ENCODE peak calls at places on chromosomes 16 and 17, in four cellular contexts. U, R, C and M are unnamed samples.

GRCh38 chr17:16466407-16466806 is 25.6 kb downstream of the LRRC75A start:
- DNase-seq in U (no peak), R (no peak), C (no peak), M (no peak)

GRCh38 chr16:82884320-82884898 is 257.6 kb downstream of the CDH13 start:
- DNase-seq in U (no peak), R (no peak), C (no peak), M (no peak)

GRCh38 chr16:2955779-2956565 is 8.1 kb upstream of the KREMEN2 start:
- DNase-seq in U (no peak), R (no peak), C (no peak), M (no peak)

GRCh38 chr16:88387941-88388627 is 5.3 kb downstream of the ZNF469 start:
- DNase-seq in U (no peak), R (no peak), C (peak; percentile 10), M (no peak)

GRCh38 chr16:24445216-24445615 is 94.2 kb upstream of the RBBP6 start:
- DNase-seq in U (no peak), R (no peak), C (no peak), M (no peak)

GRCh38 chr16:85838876-85839585 is 39.5 kb downstream of the COX4I1 start:
- DNase-seq in U (no peak), R (no peak), C (no peak), M (no peak)

GRCh38 chr17:75561927-75562603 is 25.5 kb upstream of the MYO15B start:
- DNase-seq in U (no peak), R (no peak), C (no peak), M (no peak)

GRCh38 chr16:74740795-74741304 is 33.8 kb downstream of the FA2H start:
- DNase-seq in U (no peak), R (no peak), C (no peak), M (no peak)

GRCh38 chr16:8751481-8752311 is 45.7 kb downstream of the TMEM186 start:
- DNase-seq in U (no peak), R (no peak), C (peak; percentile 13), M (no peak)

GRCh38 chr16:30786115-30786935 is 680 bp downstream of the ZNF629 start:
- DNase-seq in U (no peak), R (no peak), C (peak; percentile 52), M (no peak)

GRCh38 chr17:28937044-28937729 is 14.1 kb downstream of the PHF12 start:
- DNase-seq in U (no peak), R (no peak), C (no peak), M (no peak)

GRCh38 chr17:68290955-68291835 is at the start of the genes ARSG and SLC16A6:
- DNase-seq in U (no peak), R (peak; percentile 83), C (peak; percentile 55), M (no peak)

GRCh38 chr16:80931985-80932720 is 74.5 kb downstream of the CMC2 start:
- DNase-seq in U (peak; percentile 67), R (no peak), C (peak; percentile 59), M (no peak)

GRCh38 chr17:75864448-75864871 is 9.3 kb upstream of the WBP2 start:
- DNase-seq in U (peak; percentile 89), R (peak; percentile 53), C (no peak), M (no peak)

GRCh38 chr16:3087836-3088235 is 11.3 kb downstream of the ZSCAN10 start:
- DNase-seq in U (no peak), R (no peak), C (no peak), M (no peak)

GRCh38 chr17:66549731-66550207 is 247.4 kb downstream of the PRKCA start:
- DNase-seq in U (no peak), R (no peak), C (peak; percentile 46), M (no peak)

GRCh38 chr17:67258836-67259468 is 14.0 kb upstream of the HELZ start:
- DNase-seq in U (peak; percentile 50), R (peak; percentile 58), C (no peak), M (no peak)

GRCh38 chr16:80547145-80547544 is 6.4 kb downstream of the DYNLRB2 start:
- DNase-seq in U (no peak), R (no peak), C (no peak), M (no peak)

GRCh38 chr17:17300624-17301568 is 2.3 kb upstream of the NT5M start:
- DNase-seq in U (no peak), R (peak; percentile 49), C (peak; percentile 47), M (no peak)

GRCh38 chr17:78105551-78105950 is 23.0 kb downstream of the TMC6 start:
- DNase-seq in U (no peak), R (no peak), C (no peak), M (no peak)

GRCh38 chr17:35555695-35556094 is 4.9 kb downstream of the SLFN14 start:
- DNase-seq in U (no peak), R (no peak), C (no peak), M (no peak)

GRCh38 chr17:71203953-71204352 is 916.9 kb upstream of the SOX9 start:
- DNase-seq in U (no peak), R (no peak), C (no peak), M (no peak)

GRCh38 chr17:73292031-73292531 is 19.7 kb downstream of the CDC42EP4 start:
- DNase-seq in U (peak; percentile 70), R (no peak), C (peak; percentile 74), M (peak; percentile 70)

GRCh38 chr16:53232826-53233529 is 178.2 kb downstream of the CHD9 start:
- DNase-seq in U (no peak), R (no peak), C (no peak), M (no peak)

GRCh38 chr17:32783602-32784001 is 93.3 kb downstream of the MYO1D start:
- DNase-seq in U (no peak), R (no peak), C (peak; percentile 75), M (no peak)

GRCh38 chr16:75110637-75111513 is 5.7 kb downstream of the LDHD start:
- DNase-seq in U (peak; percentile 93), R (peak; percentile 81), C (peak; percentile 85), M (peak; percentile 60)

GRCh38 chr17:34458266-34458665 is 95.2 kb upstream of the CCL1 start:
- DNase-seq in U (no peak), R (no peak), C (no peak), M (no peak)

GRCh38 chr17:17723354-17724261 is 42.4 kb downstream of the RAI1 start:
- DNase-seq in U (no peak), R (peak; percentile 20), C (peak; percentile 61), M (no peak)

GRCh38 chr17:78425429-78425828 is 47.0 kb downstream of the PGS1 start:
- DNase-seq in U (no peak), R (no peak), C (no peak), M (no peak)

GRCh38 chr16:89001117-89002027 is 24.4 kb upstream of the CBFA2T3 start:
- DNase-seq in U (no peak), R (no peak), C (no peak), M (no peak)

GRCh38 chr17:13600475-13601316 is 1.0 kb downstream of the HS3ST3A1 start:
- DNase-seq in U (no peak), R (no peak), C (no peak), M (no peak)

GRCh38 chr17:3944485-3945388 is 19.5 kb downstream of the ATP2A3 start:
- DNase-seq in U (no peak), R (peak; percentile 49), C (peak; percentile 63), M (no peak)

GRCh38 chr17:74960739-74961342 is 11.7 kb downstream of the HID1 start:
- DNase-seq in U (no peak), R (peak; percentile 43), C (no peak), M (no peak)

GRCh38 chr16:49799172-49799571 is 56.7 kb downstream of the ZNF423 start:
- DNase-seq in U (no peak), R (no peak), C (no peak), M (no peak)

GRCh38 chr16:78815713-78816112 is 716.3 kb downstream of the WWOX start:
- DNase-seq in U (no peak), R (no peak), C (no peak), M (no peak)

GRCh38 chr16:19588661-19589060 is 33.2 kb downstream of the VPS35L start:
- DNase-seq in U (no peak), R (no peak), C (peak; percentile 31), M (no peak)

GRCh38 chr17:64506201-64506575 is at the start of gene DDX5:
- DNase-seq in U (peak; percentile 97), R (peak; percentile 97), C (peak; percentile 97), M (peak; percentile 88)

GRCh38 chr17:7882068-7882467 is 6.5 kb upstream of the CHD3 start:
- DNase-seq in U (no peak), R (no peak), C (no peak), M (no peak)
- H3K4me1 ChIP-seq in U (no peaks in the 10 kb centered on the region), R (peaks cover 45% of the 10 kb centered on the region), C (peaks cover 22% of the 10 kb centered on the region), M (peaks cover 12% of the 10 kb centered on the region)

DNA sequence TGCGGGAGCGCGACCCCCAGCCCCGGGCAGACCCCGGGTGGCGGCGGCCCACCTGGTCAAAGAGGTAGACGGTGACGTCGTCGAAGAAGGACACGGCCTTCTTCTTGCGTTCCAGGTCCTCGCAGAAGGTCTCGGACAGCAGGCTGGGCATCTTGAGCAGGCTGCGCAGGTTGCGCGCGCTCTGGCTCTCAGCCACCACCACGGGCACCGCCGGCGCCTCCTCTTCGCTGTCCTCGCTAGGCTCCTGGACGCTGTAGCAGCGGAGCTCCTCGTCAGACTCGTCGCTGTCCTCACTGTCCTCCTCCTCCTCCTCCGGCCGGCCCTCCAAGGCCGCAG is 45.2 kb upstream of the PVALEF start:
- DNase-seq in U (no peak), R (no peak), C (no peak), M (no peak)
- H3K4me3 ChIP-seq in U (no peak overlapping the region), R (no peak overlapping the region), C (no peak overlapping the region), M (no peak overlapping the region)

GRCh38 chr17:46120078-46120477 is 73.2 kb downstream of the KANSL1 start:
- DNase-seq in U (no peak), R (no peak), C (no peak), M (no peak)
- H3K4me1 ChIP-seq in U (no peaks in the 10 kb centered on the region), R (peaks cover 70% of the 10 kb centered on the region), C (peaks cover 5% of the 10 kb centered on the region), M (peaks cover 72% of the 10 kb centered on the region)

GRCh38 chr17:82105882-82106696 is 8.1 kb upstream of the FASN start:
- DNase-seq in U (no peak), R (peak; percentile 63), C (no peak), M (no peak)
- H3K4me3 ChIP-seq in U (no peak overlapping the region), R (peak overlapping the region; percentile 59), C (no peak overlapping the region), M (peak overlapping the region; percentile 54)

GRCh38 chr17:31566247-31566991 is 174.9 kb downstream of the RAB11FIP4 start:
- DNase-seq in U (no peak), R (no peak), C (no peak), M (no peak)
- H3K4me1 ChIP-seq in U (no peaks in the 10 kb centered on the region), R (no peaks in the 10 kb centered on the region), C (peaks cover 20% of the 10 kb centered on the region), M (peaks cover 57% of the 10 kb centered on the region)